ENCODE peak calls at places on chromosomes 16 and 17, in seven cellular contexts. K is NT2/D1, I is mammary epithelial cell, S is neural progenitor cell, F is GM12878, V is GM23248, Z is IMR-90. Y is an unnamed sample.

GRCh38 chr17:32609085-32609484 is 122.3 kb downstream of the CDK5R1 start:
- DNase-seq in K (no peak), I (peak), S (no peak), F (peak), V (peak), Z (no peak), Y (peak)

GRCh38 chr16:1167276-1168107 is 14.6 kb downstream of the CACNA1H start:
- DNase-seq in K (no peak), I (no peak), S (peak), F (no peak), V (no peak), Z (no peak), Y (peak)

GRCh38 chr16:11682655-11683096 is 14.4 kb downstream of the SNN start:
- DNase-seq in K (no peak), I (peak), S (no peak), F (no peak), V (peak), Z (peak), Y (no peak)

GRCh38 chr16:27025581-27025980 is 41.1 kb upstream of the C16orf82 start:
- DNase-seq in K (no peak), I (no peak), S (no peak), F (no peak), V (no peak), Z (no peak), Y (no peak)

GRCh38 chr16:57592591-57593003 is 35.8 kb upstream of the ADGRG1 start:
- DNase-seq in K (no peak), I (no peak), S (no peak), F (no peak), V (no peak), Z (no peak), Y (peak)

GRCh38 chr17:8791248-8791909 is 7.8 kb downstream of the MFSD6L start:
- DNase-seq in K (no peak), I (no peak), S (no peak), F (no peak), V (no peak), Z (no peak), Y (no peak)

GRCh38 chr17:12402963-12403622 is 262.6 kb upstream of the MYOCD start:
- DNase-seq in K (no peak), I (no peak), S (no peak), F (no peak), V (peak), Z (peak), Y (no peak)

GRCh38 chr16:12236491-12237030 is 260.0 kb downstream of the SNX29 start:
- DNase-seq in K (no peak), I (no peak), S (no peak), F (no peak), V (peak), Z (peak), Y (no peak)

GRCh38 chr16:7377231-7377630 is 44.6 kb downstream of the RBFOX1 start:
- DNase-seq in K (no peak), I (no peak), S (no peak), F (no peak), V (no peak), Z (no peak), Y (no peak)

GRCh38 chr16:1000608-1001007 is 19.0 kb downstream of the SOX8 start:
- DNase-seq in K (no peak), I (no peak), S (no peak), F (no peak), V (no peak), Z (no peak), Y (no peak)

GRCh38 chr16:10961231-10961630 is 16.9 kb downstream of the CLEC16A start:
- DNase-seq in K (no peak), I (peak), S (no peak), F (no peak), V (peak), Z (peak), Y (no peak)

GRCh38 chr16:57829969-57830360 is 27.7 kb upstream of the KIFC3 start:
- DNase-seq in K (no peak), I (no peak), S (no peak), F (no peak), V (no peak), Z (no peak), Y (no peak)

GRCh38 chr17:38587956-38588771 is 17.6 kb downstream of the SRCIN1 start:
- DNase-seq in K (no peak), I (no peak), S (peak), F (no peak), V (no peak), Z (no peak), Y (peak)

GRCh38 chr17:40443988-40444899 is 994 bp downstream of the IGFBP4 start:
- DNase-seq in K (no peak), I (peak), S (no peak), F (no peak), V (peak), Z (peak), Y (no peak)

GRCh38 chr16:35386619-35387018 is 1927.2 kb downstream of the TP53TG3F start:
- DNase-seq in K (no peak), I (no peak), S (no peak), F (no peak), V (no peak), Z (no peak), Y (no peak)

GRCh38 chr17:19656336-19656735 is 7.8 kb downstream of the ALDH3A2 start:
- DNase-seq in K (no peak), I (no peak), S (no peak), F (no peak), V (no peak), Z (no peak), Y (no peak)

GRCh38 chr16:28574925-28575324 is 21.2 kb downstream of the SGF29 start:
- DNase-seq in K (no peak), I (no peak), S (no peak), F (no peak), V (no peak), Z (no peak), Y (no peak)

GRCh38 chr17:63041722-63042121 is 75.7 kb downstream of the TANC2 start:
- DNase-seq in K (no peak), I (peak), S (no peak), F (no peak), V (no peak), Z (no peak), Y (no peak)

GRCh38 chr17:44688675-44689491 is 693 bp downstream of the CCDC43 start:
- DNase-seq in K (no peak), I (peak), S (no peak), F (no peak), V (peak), Z (peak), Y (no peak)

GRCh38 chr16:11257131-11257938 is 1.3 kb upstream of the SOCS1 start:
- DNase-seq in K (peak), I (peak), S (peak), F (no peak), V (peak), Z (peak), Y (peak)

GRCh38 chr16:3074860-3075545 is 9.6 kb downstream of the IL32 start:
- DNase-seq in K (no peak), I (no peak), S (no peak), F (peak), V (no peak), Z (no peak), Y (peak)

GRCh38 chr16:68186877-68187276 is 49.0 kb downstream of the ESRP2 start:
- DNase-seq in K (no peak), I (no peak), S (no peak), F (no peak), V (no peak), Z (no peak), Y (no peak)

GRCh38 chr17:35889241-35889640 is 9.1 kb upstream of the CCL5 start:
- DNase-seq in K (no peak), I (no peak), S (no peak), F (no peak), V (no peak), Z (no peak), Y (no peak)

GRCh38 chr17:65228734-65229390 is 91.7 kb downstream of the RGS9 start:
- DNase-seq in K (no peak), I (peak), S (no peak), F (peak), V (peak), Z (peak), Y (no peak)

GRCh38 chr17:58710948-58711552 is 18.6 kb downstream of the RAD51C start:
- DNase-seq in K (peak), I (peak), S (peak), F (no peak), V (peak), Z (peak), Y (no peak)

GRCh38 chr17:68993112-68993511 is 37.9 kb upstream of the ABCA8 start:
- DNase-seq in K (no peak), I (peak), S (no peak), F (no peak), V (peak), Z (peak), Y (no peak)

GRCh38 chr17:16378631-16379282 is 2.1 kb upstream of the UBB start:
- DNase-seq in K (no peak), I (peak), S (no peak), F (no peak), V (peak), Z (no peak), Y (peak)

GRCh38 chr16:88669986-88670385 is 7.1 kb upstream of the MVD start:
- DNase-seq in K (no peak), I (no peak), S (no peak), F (no peak), V (peak), Z (no peak), Y (no peak)

GRCh38 chr17:22300177-22300576 is 607.9 kb downstream of the KCNJ18 start:
- DNase-seq in K (no peak), I (no peak), S (no peak), F (no peak), V (no peak), Z (no peak), Y (no peak)

GRCh38 chr17:5272313-5272712 is 9.8 kb upstream of the RABEP1 start:
- DNase-seq in K (no peak), I (peak), S (no peak), F (no peak), V (peak), Z (no peak), Y (no peak)

GRCh38 chr17:9821921-9822320 is at the start of gene GSG1L2:
- DNase-seq in K (no peak), I (no peak), S (no peak), F (no peak), V (no peak), Z (no peak), Y (no peak)

DNA sequence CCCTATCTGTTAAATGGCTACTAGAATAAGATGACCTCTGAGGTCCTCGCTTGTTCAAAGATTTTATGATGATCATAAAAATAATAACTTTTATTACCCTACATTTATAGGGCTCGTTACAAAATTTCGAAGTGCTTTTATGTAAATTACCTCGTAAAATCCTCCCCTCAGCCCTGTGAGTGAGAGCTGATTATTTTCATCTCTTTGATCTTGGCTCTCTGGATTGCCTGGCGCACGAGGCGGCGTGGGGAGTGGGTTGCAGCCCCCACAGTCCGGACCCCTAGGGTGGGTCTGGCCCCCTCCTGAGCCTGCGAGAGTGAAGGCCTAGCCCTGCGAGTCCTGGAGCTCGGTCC is 1.6 kb downstream of the SDK2 start:
- DNase-seq in K (no peak), I (no peak), S (no peak), F (no peak), V (no peak), Z (no peak), Y (no peak)
- H3K4me3 ChIP-seq in K (peak), I (peak), S (peak), F (no peak), V (no peak), Z (no peak), Y (no peak)

GRCh38 chr16:53094013-53094630 is 39.3 kb downstream of the CHD9 start:
- DNase-seq in K (no peak), I (no peak), S (no peak), F (peak), V (no peak), Z (no peak), Y (peak)
- H3K9ac ChIP-seq in K (no peak), I (no peak), S (no peak), F (peak), V (no peak), Z (no peak), Y (no peak)

DNA sequence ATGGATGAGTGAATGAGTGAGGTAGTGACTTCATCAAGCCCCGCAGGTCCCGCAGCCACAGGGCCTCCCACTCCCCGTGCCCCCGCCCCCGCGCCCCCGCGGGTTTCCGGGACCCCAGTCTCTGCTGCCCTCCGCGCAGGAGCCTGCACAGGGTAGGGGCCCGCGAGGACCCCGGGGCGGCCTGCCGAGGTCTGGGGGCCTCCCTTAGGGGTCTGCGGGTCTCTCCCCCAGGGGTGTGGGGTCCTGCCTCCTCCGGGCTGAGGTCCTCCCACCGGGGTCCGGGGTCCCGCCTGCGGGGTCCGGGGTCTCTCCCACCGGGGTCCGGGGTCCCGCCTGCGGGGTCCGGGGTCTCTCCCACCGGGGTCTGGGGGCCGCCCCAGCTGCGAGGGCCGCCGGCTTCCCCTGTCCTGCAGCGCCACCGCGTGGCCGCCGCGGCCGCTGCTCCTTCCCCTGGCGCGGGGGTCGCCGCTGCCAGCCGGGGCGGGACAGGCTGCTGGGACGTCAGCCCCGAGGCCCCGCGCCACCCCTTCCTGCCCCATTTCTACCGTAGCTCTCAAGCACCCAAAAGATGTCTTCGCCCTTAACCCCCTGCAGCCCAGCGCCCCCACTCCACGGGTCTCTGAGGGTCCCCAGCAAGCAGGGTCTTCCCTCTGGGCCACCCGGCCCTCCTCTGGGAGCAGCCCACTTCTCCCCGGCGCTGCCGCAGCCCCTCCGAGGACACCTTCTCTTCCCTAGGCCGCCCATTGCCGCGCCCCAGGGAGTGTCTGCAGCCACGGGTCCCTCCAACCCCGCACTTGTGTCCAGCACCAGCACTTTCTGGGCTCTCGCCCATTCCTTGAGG is 10.4 kb upstream of the CHMP6 start:
- DNase-seq in K (no peak), I (no peak), S (peak), F (no peak), V (no peak), Z (no peak), Y (no peak)
- H3K4me3 ChIP-seq in K (peak), I (no peak), S (peak), F (no peak), V (peak), Z (no peak), Y (no peak)

DNA sequence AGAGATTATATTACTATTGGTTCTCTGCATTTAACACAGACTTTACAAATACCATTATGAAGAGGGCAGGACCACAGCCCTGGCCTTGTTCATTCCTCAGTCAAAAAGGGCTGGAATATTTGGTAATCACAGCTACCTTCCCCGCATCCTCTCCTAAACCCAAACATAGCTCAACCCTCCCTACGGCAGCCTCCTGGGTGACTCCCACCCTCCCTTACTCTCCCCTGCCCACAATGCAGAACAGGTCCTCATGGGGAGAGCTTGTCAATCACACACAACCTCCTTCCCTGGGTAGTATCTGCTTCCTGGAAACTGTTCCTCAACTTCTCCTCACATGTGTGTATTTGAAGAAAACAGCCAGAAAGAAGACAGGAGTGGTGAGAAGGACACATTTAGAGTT is 224.2 kb downstream of the C16orf78 start:
- DNase-seq in K (no peak), I (no peak), S (no peak), F (no peak), V (no peak), Z (no peak), Y (no peak)
- H3K9ac ChIP-seq in K (no peak), I (no peak), S (no peak), F (peak), V (no peak), Z (no peak), Y (no peak)

Y was measured in kidney.